ENCODE peak calls at places on chromosomes 6 and 20, in six cellular contexts. S, I, O, E, H and W are unnamed samples.

GRCh38 chr6:141482773-141483172 is 650.0 kb upstream of the GJE1 start:
- DNase-seq in O (no peak), S (no peak), I (no peak), E (no peak), H (no peak), W (no peak)

GRCh38 chr6:94130458-94130857 is 711.1 kb upstream of the EPHA7 start:
- DNase-seq in H (no peak), I (no peak), S (no peak), E (no peak), O (no peak), W (no peak)

GRCh38 chr6:67493682-67494081 is 1141.4 kb upstream of the ADGRB3 start:
- DNase-seq in S (no peak), H (no peak), O (no peak), E (no peak), I (no peak), W (no peak)

GRCh38 chr20:25283221-25283951 is 35.5 kb downstream of the PYGB start:
- DNase-seq in H (no peak), I (no peak), S (no peak), O (no peak), E (no peak), W (peak; percentile 71)

GRCh38 chr20:50301712-50302111 is 111.1 kb downstream of the CEBPB start:
- DNase-seq in O (no peak), S (no peak), I (no peak), E (no peak), H (no peak), W (no peak)

GRCh38 chr20:1803216-1804128 is 91.7 kb upstream of the SIRPA start:
- DNase-seq in E (no peak), O (peak; percentile 61), S (peak; percentile 77), H (peak; percentile 68), I (no peak), W (peak; percentile 88)

GRCh38 chr20:52889225-52889624 is 82.9 kb upstream of the TSHZ2 start:
- DNase-seq in O (no peak), H (peak; percentile 38), I (no peak), E (no peak), S (peak; percentile 79), W (no peak)

GRCh38 chr6:137933696-137934095 is 66.6 kb downstream of the TNFAIP3 start:
- DNase-seq in O (no peak), H (no peak), S (peak; percentile 82), I (no peak), E (no peak), W (no peak)

GRCh38 chr6:123925360-123925759 is 121.7 kb downstream of the NKAIN2 start:
- DNase-seq in H (no peak), I (no peak), S (peak; percentile 45), O (no peak), E (no peak), W (no peak)

DNA sequence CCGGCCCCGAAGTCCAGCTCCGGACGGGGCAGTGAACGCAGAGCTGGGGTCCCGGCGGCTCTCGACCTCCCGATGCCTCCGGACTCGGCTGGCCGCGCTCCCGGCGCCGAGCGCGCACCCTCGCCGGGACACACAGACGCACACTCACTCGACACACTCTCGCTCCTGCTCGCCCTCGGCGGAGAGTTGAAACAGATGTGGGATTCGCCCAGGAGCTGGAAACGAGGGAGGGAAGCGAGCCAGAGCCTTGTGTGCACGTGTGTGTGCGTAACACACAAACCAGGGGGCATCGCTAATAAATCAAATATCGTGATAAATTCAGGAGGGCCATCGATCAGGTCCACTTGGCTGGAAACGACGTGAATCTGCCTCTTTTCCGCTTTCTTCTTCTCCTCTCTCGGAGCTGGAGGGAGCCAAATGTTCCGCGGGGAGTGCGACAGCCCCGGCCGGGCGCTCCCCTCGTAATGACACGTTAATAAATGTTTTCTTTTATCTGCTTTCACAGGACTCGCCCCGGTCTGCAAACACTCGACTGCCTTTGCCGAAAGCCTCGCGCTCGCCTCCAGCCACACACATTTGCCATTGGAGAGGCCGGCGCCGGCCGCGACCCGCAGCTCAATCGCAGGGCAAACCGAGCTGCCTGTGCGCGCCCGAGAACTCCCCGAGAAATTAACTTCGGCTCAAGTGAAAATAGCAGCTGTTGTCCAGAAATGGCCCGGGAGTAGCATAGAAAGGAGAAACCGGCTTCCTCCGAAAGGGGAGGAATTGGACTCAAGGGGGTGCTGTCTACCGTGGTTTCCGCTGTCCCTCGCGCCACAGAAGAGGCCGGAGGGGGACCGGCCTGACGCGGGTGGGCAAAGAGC is 850 bp upstream of the SULF2 start:
- DNase-seq in E (peak; percentile 48), H (peak; percentile 90), I (peak; percentile 64), S (peak; percentile 85), O (peak; percentile 75), W (peak; percentile 88)
- H3K9ac ChIP-seq in E (no peak overlapping the region), H (peak overlapping the region; percentile 68), I (peak overlapping the region; percentile 15), S (no peak overlapping the region), O (peak overlapping the region; percentile 73), W (peak overlapping the region; percentile 83)

DNA sequence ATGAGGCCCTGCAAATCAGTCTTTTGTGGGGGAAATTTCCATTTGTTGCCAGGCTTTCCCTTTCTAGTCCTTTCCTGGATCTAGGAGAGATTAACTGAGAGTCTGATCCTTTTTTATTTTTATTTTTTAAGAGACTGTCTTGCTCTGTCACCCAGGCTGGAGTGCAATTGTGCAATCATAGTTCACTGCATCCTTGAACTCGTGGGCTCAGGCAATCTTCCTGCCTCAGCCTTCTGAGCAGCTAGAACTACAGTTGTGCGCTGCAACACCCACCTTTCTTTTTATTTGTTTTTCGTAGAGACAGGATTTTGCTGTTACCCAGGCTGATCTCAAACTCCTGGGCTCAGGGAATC is 22.9 kb downstream of the OR2B2 start:
- DNase-seq in O (no peak), H (peak; percentile 19), S (no peak), E (no peak), I (no peak), W (no peak)
- H3K9ac ChIP-seq in O (no peak overlapping the region), H (no peak overlapping the region), S (no peak overlapping the region), E (peak overlapping the region; percentile 71), I (peak overlapping the region; percentile 92), W (no peak overlapping the region)

GRCh38 chr6:20954325-20954724 is 420.1 kb downstream of the CDKAL1 start:
- DNase-seq in S (no peak), I (no peak), E (no peak), H (no peak), O (no peak), W (no peak)

GRCh38 chr6:20952605-20953004 is 418.3 kb downstream of the CDKAL1 start:
- DNase-seq in I (peak; percentile 60), E (no peak), H (peak; percentile 79), O (no peak), S (peak; percentile 89), W (no peak)

GRCh38 chr6:20948531-20948930 is 414.3 kb downstream of the CDKAL1 start:
- DNase-seq in H (no peak), E (no peak), I (no peak), O (no peak), S (no peak), W (no peak)

GRCh38 chr6:20955751-20956150 is 421.5 kb downstream of the CDKAL1 start:
- DNase-seq in O (no peak), I (no peak), H (no peak), S (no peak), E (no peak), W (no peak)

GRCh38 chr6:20953019-20953418 is 418.8 kb downstream of the CDKAL1 start:
- DNase-seq in O (no peak), H (no peak), I (no peak), E (no peak), S (no peak), W (no peak)
- H3K9ac ChIP-seq in O (no peak overlapping the region), H (no peak overlapping the region), I (no peak overlapping the region), E (no peak overlapping the region), S (no peak overlapping the region), W (no peak overlapping the region)

GRCh38 chr6:56643379-56644089 is 845 bp upstream of the DST start:
- DNase-seq in H (no peak), O (no peak), I (no peak), E (no peak), S (no peak), W (no peak)

GRCh38 chr6:56640374-56640773 is 2.3 kb downstream of the DST start:
- DNase-seq in S (no peak), I (no peak), O (no peak), H (no peak), E (no peak), W (no peak)

GRCh38 chr6:56644366-56644765 is 1.7 kb upstream of the DST start:
- DNase-seq in H (no peak), E (no peak), O (no peak), I (no peak), S (no peak), W (no peak)

GRCh38 chr6:56638760-56639159 is 3.9 kb downstream of the DST start:
- DNase-seq in I (no peak), S (no peak), O (no peak), E (no peak), H (no peak), W (no peak)

DNA sequence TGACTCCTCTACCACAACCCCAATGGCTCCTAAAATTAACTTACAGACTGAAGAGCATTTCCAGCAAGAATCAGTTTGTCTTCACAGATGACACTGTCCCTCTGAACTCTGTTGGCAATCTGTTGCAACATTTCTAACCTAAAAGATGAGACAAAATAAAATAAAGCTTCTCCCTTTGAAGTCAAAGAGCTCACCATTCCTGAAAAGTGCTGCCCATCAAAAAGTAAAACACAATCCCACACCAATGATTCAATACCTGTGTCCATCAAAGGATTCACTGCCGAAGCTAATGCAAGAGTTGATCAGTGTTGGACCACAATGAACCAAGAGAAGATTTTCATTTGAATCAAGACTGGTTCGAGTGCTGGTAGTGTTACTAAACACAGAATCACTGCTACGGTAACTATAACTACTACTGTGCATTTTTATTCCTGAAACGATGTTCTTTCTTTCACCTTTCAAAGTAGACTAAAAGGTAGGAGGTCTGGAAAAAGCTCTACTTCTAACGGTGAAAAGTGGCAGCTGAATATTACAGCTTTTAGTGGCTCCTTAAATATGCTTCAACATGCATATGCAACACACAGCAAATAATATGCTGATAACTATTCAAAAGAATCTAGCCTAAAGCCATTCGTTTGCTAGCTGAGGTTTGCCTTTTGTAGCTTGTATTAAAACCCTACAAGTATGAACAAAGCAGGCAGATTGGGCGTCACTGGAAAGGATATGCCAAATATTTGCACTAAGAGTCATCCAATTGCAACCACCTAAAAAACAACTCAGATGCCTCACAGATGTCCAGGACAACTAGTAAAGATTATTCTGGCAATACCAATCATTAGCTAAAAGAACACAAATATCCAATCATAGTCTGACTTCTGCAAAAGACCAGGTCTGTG is at the start of gene DST:
- DNase-seq in E (no peak), S (peak; percentile 96), O (no peak), I (no peak), H (peak; percentile 74), W (no peak)
- H3K9ac ChIP-seq in E (no peak within 1 kb of the TSS), S (no peak within 1 kb of the TSS), O (no peak within 1 kb of the TSS), I (no peak within 1 kb of the TSS), H (peak within 1 kb of the TSS; percentile 68), W (no peak within 1 kb of the TSS)

GRCh38 chr20:44069203-44069931 is 117.6 kb downstream of the JPH2 start:
- DNase-seq in H (no peak), S (no peak), E (no peak), I (no peak), O (no peak), W (peak; percentile 48)
- H3K9ac ChIP-seq in H (no peak overlapping the region), S (no peak overlapping the region), E (no peak overlapping the region), I (no peak overlapping the region), O (peak overlapping the region; percentile 19), W (no peak overlapping the region)